ENCODE peak calls at places on chromosomes 12 and 14, in five cellular contexts. E is MM.1S, C is keratinocyte, R is colonic mucosa, O is lower lobe of right lung. G is an unnamed sample. For H3K36me3, the result is how much of the 10 kb centered on the place peaks cover.

GRCh38 chr12:84397846-84398245 is 514.8 kb downstream of the SLC6A15 start:
- DNase-seq in R (no peak), C (no peak), O (no peak), E (no peak), G (no peak)

GRCh38 chr14:68771631-68772030 is 21.2 kb downstream of the ZFP36L1 start:
- DNase-seq in E (no peak), R (no peak), O (no peak), C (no peak), G (no peak)

GRCh38 chr12:26573212-26573909 is 259.6 kb downstream of the ITPR2 start:
- DNase-seq in R (no peak), O (no peak), C (no peak), E (no peak), G (no peak)

GRCh38 chr12:13981296-13981962 is at the start of gene GRIN2B:
- DNase-seq in O (no peak), R (no peak), E (no peak), C (no peak), G (peak)

GRCh38 chr12:47650469-47650868 is 55.4 kb downstream of the RPAP3 start:
- DNase-seq in E (no peak), R (no peak), O (no peak), C (no peak), G (no peak)

GRCh38 chr12:91551927-91552326 is 369.3 kb upstream of the DCN start:
- DNase-seq in E (no peak), O (no peak), R (peak), C (no peak), G (no peak)

GRCh38 chr12:132333766-132334165 is 4.4 kb upstream of the GALNT9 start:
- DNase-seq in O (no peak), C (no peak), E (no peak), R (no peak), G (no peak)

GRCh38 chr12:90360300-90360699 is 594.7 kb downstream of the CCER1 start:
- DNase-seq in C (no peak), E (no peak), O (no peak), R (no peak), G (no peak)

GRCh38 chr12:31897791-31898503 is 61.3 kb upstream of the RESF1 start:
- DNase-seq in R (no peak), E (peak), O (peak), C (no peak), G (no peak)

GRCh38 chr14:54086780-54087179 is 130.2 kb upstream of the BMP4 start:
- DNase-seq in E (no peak), R (no peak), O (no peak), C (no peak), G (no peak)

GRCh38 chr12:130104596-130105253 is 57.5 kb upstream of the FZD10 start:
- DNase-seq in C (no peak), O (no peak), R (no peak), E (no peak), G (no peak)
- H3K4me3 ChIP-seq in C (no peak), O (no peak), R (no peak), E (no peak), G (no peak)

GRCh38 chr12:23113781-23114180 is 488.8 kb downstream of the ETNK1 start:
- DNase-seq in C (peak), O (no peak), E (no peak), R (no peak), G (no peak)

GRCh38 chr12:23115984-23116383 is 491.0 kb downstream of the ETNK1 start:
- DNase-seq in R (no peak), E (no peak), O (no peak), C (no peak), G (no peak)
- TF ChIP-seq CTCF in R (no peak), E (no peak), O (no peak), C (no peak), G (no peak)

DNA sequence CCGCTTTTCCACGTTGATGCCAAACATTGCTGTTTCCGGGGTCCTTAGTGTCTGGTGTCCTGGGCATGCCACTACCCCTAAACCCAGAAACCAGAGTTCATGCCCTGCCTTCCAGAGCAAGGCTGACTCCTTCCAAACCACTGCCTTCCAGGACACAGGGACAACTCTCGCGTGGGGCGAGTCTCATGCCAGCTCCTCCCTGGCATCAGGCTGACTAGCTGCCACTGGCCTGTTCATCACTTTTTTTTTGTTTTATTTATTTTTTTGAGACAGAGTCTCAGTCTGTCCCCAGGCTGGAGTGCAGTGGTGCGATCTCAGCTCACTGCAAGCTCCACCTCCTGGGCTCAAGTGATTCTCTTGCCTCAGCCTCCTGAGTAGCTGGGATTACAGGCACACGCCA is 4.8 kb downstream of the SETD1B start:
- DNase-seq in C (no peak), E (no peak), R (no peak), O (no peak), G (no peak)
- H3K36me3 ChIP-seq in C (under half), E (under half), R (under half), O (under half), G (under half)

GRCh38 chr12:105348142-105348541 is 17.7 kb downstream of the C12orf75 start:
- DNase-seq in R (no peak), O (no peak), E (no peak), C (no peak), G (no peak)
- H3K4me3 ChIP-seq in R (no peak), O (no peak), E (no peak), C (no peak), G (no peak)

GRCh38 chr14:96260341-96260821 is 4.4 kb downstream of the BDKRB1 start:
- DNase-seq in R (no peak), C (no peak), E (no peak), O (no peak), G (no peak)

GRCh38 chr14:96261053-96261452 is 5.0 kb downstream of the BDKRB1 start:
- DNase-seq in E (no peak), O (no peak), R (no peak), C (no peak), G (no peak)

GRCh38 chr14:96263347-96264199 is 7.6 kb downstream of the BDKRB1 start:
- DNase-seq in E (no peak), R (peak), O (no peak), C (no peak), G (no peak)

GRCh38 chr14:96264200-96264553 is 8.2 kb downstream of the BDKRB1 start:
- DNase-seq in E (no peak), R (no peak), O (no peak), C (no peak), G (no peak)

DNA sequence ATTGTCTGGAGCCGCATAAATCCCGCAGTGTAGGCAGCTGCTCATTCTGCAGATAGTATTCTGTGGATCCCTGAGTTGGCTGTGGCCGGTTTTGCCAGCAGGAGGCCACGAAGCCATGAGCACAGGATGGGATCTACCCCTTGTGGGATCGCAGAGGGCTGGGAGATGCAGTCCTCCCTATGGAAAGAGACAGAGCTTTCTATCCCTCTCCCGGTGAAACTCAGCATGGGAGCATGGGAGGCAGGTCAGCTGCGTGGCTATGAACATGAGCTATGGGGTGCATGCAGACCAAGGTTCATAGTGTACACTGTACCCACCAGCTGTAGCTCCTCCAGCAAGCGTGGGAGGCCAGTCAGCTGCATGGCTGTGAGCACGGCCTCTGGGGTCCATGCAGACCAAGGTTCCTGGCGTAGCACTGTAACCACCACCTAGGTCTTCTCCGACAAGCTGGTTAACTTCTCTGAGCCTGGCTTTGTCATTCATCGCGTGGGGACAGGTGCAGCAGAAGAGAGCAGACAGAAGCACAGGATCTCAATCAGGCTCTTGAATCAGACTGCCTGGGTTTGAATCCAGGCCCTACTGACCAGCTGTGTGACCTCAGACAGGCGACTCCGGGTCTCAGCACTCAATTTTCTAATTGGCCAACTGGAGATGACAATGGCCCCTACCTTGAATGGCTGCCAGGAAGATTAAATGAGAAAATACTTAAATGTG is 5.9 kb downstream of the BDKRB1 start:
- DNase-seq in R (no peak), C (no peak), E (no peak), O (no peak), G (no peak)
- TF ChIP-seq CTCF in R (no peak), C (no peak), E (no peak), O (no peak), G (no peak)

GRCh38 chr14:104136472-104137296 is 1.7 kb upstream of the KIF26A start:
- DNase-seq in O (peak), E (no peak), R (no peak), C (no peak), G (no peak)

GRCh38 chr14:104137297-104138097 is 890 bp upstream of the KIF26A start:
- DNase-seq in R (peak), C (no peak), E (peak), O (peak), G (no peak)

GRCh38 chr14:104135121-104135903 is 3.1 kb upstream of the KIF26A start:
- DNase-seq in E (no peak), O (peak), R (no peak), C (no peak), G (no peak)

GRCh38 chr14:104134061-104134965 is 4.1 kb upstream of the KIF26A start:
- DNase-seq in E (no peak), R (no peak), C (no peak), O (peak), G (no peak)

GRCh38 chr14:104135904-104136471 is 2.4 kb upstream of the KIF26A start:
- DNase-seq in O (peak), E (no peak), R (no peak), C (no peak), G (no peak)
- H3K36me3 ChIP-seq in O (under half), E (under half), R (under half), C (under half), G (under half)